ENCODE peak calls at places on chromosomes 11 and 22, in eight cellular contexts. L, B, Q, S, V, Y, P and Z are unnamed samples.

GRCh38 chr11:67600324-67601029 is 6.3 kb upstream of the NDUFV1 start:
- DNase-seq in L (no peak), B (no peak), Q (no peak), S (no peak), V (no peak), Y (no peak), P (no peak), Z (no peak)

GRCh38 chr11:117814766-117815261 is 9.7 kb downstream of the FXYD2 start:
- DNase-seq in L (no peak), B (peak; percentile 98), Q (no peak), S (no peak), V (no peak), Y (no peak), P (peak; percentile 56), Z (peak; percentile 79)

GRCh38 chr11:10913075-10913474 is 55.2 kb upstream of the ZBED5 start:
- DNase-seq in L (no peak), B (no peak), Q (no peak), S (no peak), V (no peak), Y (no peak), P (no peak), Z (no peak)

GRCh38 chr22:49779853-49780271 is 47.8 kb downstream of the BRD1 start:
- DNase-seq in L (no peak), B (peak; percentile 75), Q (no peak), S (no peak), V (no peak), Y (no peak), P (no peak), Z (no peak)

GRCh38 chr22:42863349-42863911 is 6.4 kb upstream of the ARFGAP3 start:
- DNase-seq in L (peak; percentile 87), B (no peak), Q (no peak), S (peak; percentile 87), V (peak; percentile 61), Y (peak; percentile 47), P (no peak), Z (no peak)

GRCh38 chr22:28594784-28595324 is 84.8 kb downstream of the TTC28 start:
- DNase-seq in L (peak; percentile 73), B (no peak), Q (no peak), S (peak; percentile 34), V (peak; percentile 21), Y (peak; percentile 68), P (no peak), Z (no peak)

GRCh38 chr11:70798296-70798695 is 400.0 kb downstream of the CTTN start:
- DNase-seq in L (no peak), B (no peak), Q (no peak), S (no peak), V (no peak), Y (no peak), P (no peak), Z (no peak)

GRCh38 chr11:106424111-106424510 is 346.6 kb downstream of the AASDHPPT start:
- DNase-seq in L (peak; percentile 65), B (no peak), Q (no peak), S (peak; percentile 9), V (peak; percentile 71), Y (peak; percentile 72), P (no peak), Z (no peak)

GRCh38 chr11:67356867-67357561 is 3.7 kb upstream of the POLD4 start:
- DNase-seq in L (peak; percentile 76), B (no peak), Q (no peak), S (peak; percentile 77), V (peak; percentile 84), Y (peak; percentile 86), P (peak; percentile 45), Z (peak; percentile 68)

GRCh38 chr22:17422736-17423343 is 53.6 kb downstream of the CECR2 start:
- DNase-seq in L (no peak), B (no peak), Q (no peak), S (no peak), V (no peak), Y (no peak), P (no peak), Z (no peak)

GRCh38 chr11:496834-497564 is 10.0 kb downstream of the RNH1 start:
- DNase-seq in L (no peak), B (no peak), Q (no peak), S (no peak), V (no peak), Y (no peak), P (no peak), Z (no peak)